ENCODE peak calls at places on chromosomes 4 and X, in four cellular contexts. One of them, this sample, is unnamed.

GRCh38 chrX:154058207-154058997 is 38.7 kb upstream of the IRAK1 start:
- DNase-seq in bronchial epithelial cell: no peak
- DNase-seq in uterus: no peak
- DNase-seq in nephron progenitor cell: no peak
- DNase-seq in this sample: no peak

GRCh38 chrX:102784550-102784949 is 64.0 kb downstream of the GPRASP3 start:
- DNase-seq in bronchial epithelial cell: no peak
- DNase-seq in uterus: no peak
- DNase-seq in nephron progenitor cell: no peak
- DNase-seq in this sample: no peak

GRCh38 chr4:12041828-12042227 is 613.1 kb upstream of the HS3ST1 start:
- DNase-seq in bronchial epithelial cell: no peak
- DNase-seq in uterus: no peak
- DNase-seq in nephron progenitor cell: peak; percentile 5
- DNase-seq in this sample: peak; percentile 31

GRCh38 chr4:76439491-76439890 is 4.5 kb downstream of the SHROOM3 start:
- DNase-seq in bronchial epithelial cell: no peak
- DNase-seq in uterus: no peak
- DNase-seq in nephron progenitor cell: no peak
- DNase-seq in this sample: no peak

GRCh38 chr4:181289203-181289602 is 954.0 kb upstream of the TENM3 start:
- DNase-seq in bronchial epithelial cell: no peak
- DNase-seq in uterus: no peak
- DNase-seq in nephron progenitor cell: no peak
- DNase-seq in this sample: no peak

GRCh38 chr4:123488916-123489315 is 92.3 kb downstream of the SPRY1 start:
- DNase-seq in bronchial epithelial cell: peak; percentile 90
- DNase-seq in uterus: no peak
- DNase-seq in nephron progenitor cell: no peak
- DNase-seq in this sample: peak; percentile 40

GRCh38 chr4:166169111-166169510 is 296.1 kb downstream of the TLL1 start:
- DNase-seq in bronchial epithelial cell: peak; percentile 19
- DNase-seq in uterus: no peak
- DNase-seq in nephron progenitor cell: peak; percentile 4
- DNase-seq in this sample: peak; percentile 22

GRCh38 chr4:24003476-24003875 is 113.6 kb upstream of the PPARGC1A start:
- DNase-seq in bronchial epithelial cell: no peak
- DNase-seq in uterus: no peak
- DNase-seq in nephron progenitor cell: no peak
- DNase-seq in this sample: no peak

GRCh38 chrX:140948827-140949226 is 53.6 kb upstream of the SPANXB1 start:
- DNase-seq in bronchial epithelial cell: no peak
- DNase-seq in uterus: no peak
- DNase-seq in nephron progenitor cell: no peak
- DNase-seq in this sample: no peak

GRCh38 chrX:107935200-107935599 is 47.0 kb downstream of the TEX13B start:
- DNase-seq in bronchial epithelial cell: peak; percentile 90
- DNase-seq in uterus: no peak
- DNase-seq in nephron progenitor cell: no peak
- DNase-seq in this sample: peak; percentile 61

GRCh38 chrX:133921084-133921483 is 64.3 kb downstream of the GPC3 start:
- DNase-seq in bronchial epithelial cell: no peak
- DNase-seq in uterus: no peak
- DNase-seq in nephron progenitor cell: no peak
- DNase-seq in this sample: no peak

GRCh38 chr4:118741456-118741855 is 56.3 kb downstream of the METTL14 start:
- DNase-seq in bronchial epithelial cell: no peak
- DNase-seq in uterus: no peak
- DNase-seq in nephron progenitor cell: no peak
- DNase-seq in this sample: peak; percentile 64

GRCh38 chr4:10504510-10504909 is 47.3 kb upstream of the ZNF518B start:
- DNase-seq in bronchial epithelial cell: no peak
- DNase-seq in uterus: no peak
- DNase-seq in nephron progenitor cell: no peak
- DNase-seq in this sample: no peak

GRCh38 chr4:37697566-37697965 is 11.4 kb upstream of the RELL1 start:
- DNase-seq in bronchial epithelial cell: no peak
- DNase-seq in uterus: no peak
- DNase-seq in nephron progenitor cell: no peak
- DNase-seq in this sample: no peak

DNA sequence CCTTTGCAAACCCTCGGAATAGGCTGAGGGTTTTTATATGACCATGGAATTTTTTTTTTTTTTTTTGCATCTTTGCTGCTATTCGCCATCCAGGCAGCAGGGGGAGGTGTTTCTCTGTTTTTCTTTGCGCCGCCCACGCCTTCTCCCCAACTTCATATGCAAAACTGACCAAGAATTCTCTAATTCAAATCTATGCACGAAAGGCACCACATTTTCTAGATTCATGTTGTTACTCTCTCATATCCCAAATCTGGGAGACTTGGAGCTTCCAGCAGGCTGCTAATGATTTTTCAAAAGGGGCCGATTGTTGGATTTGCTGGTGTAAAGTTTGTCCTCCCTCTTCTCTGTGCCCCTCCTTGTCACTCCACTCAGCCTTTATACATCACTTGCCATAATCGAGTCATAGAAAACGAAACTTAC is 29.1 kb upstream of the BOD1L1 start:
- DNase-seq in bronchial epithelial cell: peak; percentile 54
- DNase-seq in uterus: peak; percentile 39
- DNase-seq in nephron progenitor cell: peak; percentile 57
- DNase-seq in this sample: peak; percentile 83
- TF ChIP-seq CTCF in bronchial epithelial cell: peak; percentile 71
- TF ChIP-seq CTCF in uterus: peak; percentile 61
- TF ChIP-seq CTCF in nephron progenitor cell: peak; percentile 80
- TF ChIP-seq CTCF in this sample: peak; percentile 73

GRCh38 chr4:163003979-163004378 is 162.7 kb downstream of the NAF1 start:
- DNase-seq in bronchial epithelial cell: no peak
- DNase-seq in uterus: no peak
- DNase-seq in nephron progenitor cell: no peak
- DNase-seq in this sample: no peak
- TF ChIP-seq CTCF in bronchial epithelial cell: no peak
- TF ChIP-seq CTCF in uterus: no peak
- TF ChIP-seq CTCF in nephron progenitor cell: no peak
- TF ChIP-seq CTCF in this sample: no peak

GRCh38 chrX:131854586-131854985 is 168.5 kb upstream of the STK26 start:
- DNase-seq in bronchial epithelial cell: peak; percentile 25
- DNase-seq in uterus: no peak
- DNase-seq in nephron progenitor cell: no peak
- DNase-seq in this sample: peak; percentile 28
- TF ChIP-seq CTCF in bronchial epithelial cell: peak; percentile 1
- TF ChIP-seq CTCF in uterus: no peak
- TF ChIP-seq CTCF in nephron progenitor cell: peak; percentile 17
- TF ChIP-seq CTCF in this sample: no peak

GRCh38 chrX:12751887-12752286 is 39.3 kb upstream of the PRPS2 start:
- DNase-seq in bronchial epithelial cell: peak; percentile 2
- DNase-seq in uterus: no peak
- DNase-seq in nephron progenitor cell: no peak
- DNase-seq in this sample: no peak
- TF ChIP-seq CTCF in bronchial epithelial cell: no peak
- TF ChIP-seq CTCF in uterus: no peak
- TF ChIP-seq CTCF in nephron progenitor cell: no peak
- TF ChIP-seq CTCF in this sample: no peak

GRCh38 chr4:158854236-158854635 is 85.4 kb downstream of the FNIP2 start:
- DNase-seq in bronchial epithelial cell: no peak
- DNase-seq in uterus: no peak
- DNase-seq in nephron progenitor cell: no peak
- DNase-seq in this sample: no peak
- TF ChIP-seq CTCF in bronchial epithelial cell: no peak
- TF ChIP-seq CTCF in uterus: no peak
- TF ChIP-seq CTCF in nephron progenitor cell: no peak
- TF ChIP-seq CTCF in this sample: no peak

DNA sequence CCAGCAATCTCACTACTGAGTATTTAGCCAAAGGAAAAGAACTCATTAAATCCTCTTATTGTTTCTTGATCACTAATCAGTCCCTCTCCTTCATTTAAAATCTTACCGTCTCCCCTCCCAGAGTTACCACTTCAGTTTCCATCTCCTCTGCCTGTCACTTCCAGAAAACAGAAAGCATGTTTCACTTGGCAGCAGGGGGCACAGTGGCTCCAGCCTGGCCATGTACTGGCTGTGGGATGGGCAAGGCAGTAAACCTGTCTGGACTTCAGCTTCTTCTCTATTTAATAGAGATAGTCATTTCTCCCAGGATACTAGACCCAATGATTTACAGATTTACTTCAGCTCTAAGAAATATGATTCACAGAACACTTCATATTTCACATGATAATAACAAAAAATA is 63.2 kb downstream of the CD40LG start:
- DNase-seq in bronchial epithelial cell: peak; percentile 33
- DNase-seq in uterus: peak; percentile 36
- DNase-seq in nephron progenitor cell: peak; percentile 15
- DNase-seq in this sample: peak; percentile 64
- TF ChIP-seq CTCF in bronchial epithelial cell: peak; percentile 43
- TF ChIP-seq CTCF in uterus: peak; percentile 38
- TF ChIP-seq CTCF in nephron progenitor cell: no peak
- TF ChIP-seq CTCF in this sample: peak; percentile 54

GRCh38 chr4:157226035-157226434 is 5.5 kb downstream of the GRIA2 start:
- DNase-seq in bronchial epithelial cell: no peak
- DNase-seq in uterus: no peak
- DNase-seq in nephron progenitor cell: no peak
- DNase-seq in this sample: peak; percentile 1
- TF ChIP-seq CTCF in bronchial epithelial cell: no peak
- TF ChIP-seq CTCF in uterus: no peak
- TF ChIP-seq CTCF in nephron progenitor cell: no peak
- TF ChIP-seq CTCF in this sample: no peak

This sample was measured in cardiac fibroblast.